ENCODE peak calls at places on chromosomes 6 and 20, in four cellular contexts. U is pancreas, H is endodermal cell, E is gastrocnemius medialis. L is an unnamed sample. For H3K36me3, the result is how much of the 10 kb centered on the place peaks cover.

GRCh38 chr6:75849329-75850025 is 100.4 kb downstream of the MYO6 start:
- DNase-seq in H (no peak), E (no peak), U (peak), L (no peak)

GRCh38 chr6:88114838-88115237 is 51.3 kb downstream of the CNR1 start:
- DNase-seq in H (no peak), U (no peak), E (no peak), L (no peak)

GRCh38 chr6:47106216-47106615 is 64.1 kb upstream of the ADGRF1 start:
- DNase-seq in E (no peak), H (no peak), U (no peak), L (no peak)

GRCh38 chr6:148905111-148905870 is 158.5 kb downstream of the UST start:
- DNase-seq in H (no peak), E (no peak), U (no peak), L (no peak)

GRCh38 chr20:539848-540247 is 3.7 kb downstream of the CSNK2A1 start:
- DNase-seq in H (no peak), U (no peak), E (no peak), L (no peak)

GRCh38 chr6:110158479-110158878 is 21.0 kb downstream of the WASF1 start:
- DNase-seq in E (no peak), U (no peak), H (no peak), L (no peak)

GRCh38 chr6:37988696-37989095 is 169.2 kb downstream of the ZFAND3 start:
- DNase-seq in U (no peak), E (no peak), H (no peak), L (no peak)

GRCh38 chr6:42889815-42890214 is 10.4 kb downstream of the RPL7L1 start:
- DNase-seq in E (no peak), H (no peak), U (no peak), L (no peak)

GRCh38 chr20:19909696-19910095 is 107.5 kb upstream of the NAA20 start:
- DNase-seq in E (peak), H (no peak), U (no peak), L (peak)

GRCh38 chr6:167485186-167485978 is 160.5 kb downstream of the TTLL2 start:
- DNase-seq in E (no peak), U (no peak), H (no peak), L (no peak)

GRCh38 chr6:137240168-137240567 is 21.0 kb upstream of the IFNGR1 start:
- DNase-seq in U (no peak), E (peak), H (no peak), L (peak)

GRCh38 chr6:2935566-2936291 is 32.6 kb upstream of the SERPINB9 start:
- DNase-seq in E (no peak), U (no peak), H (peak), L (no peak)

GRCh38 chr20:2290486-2290885 is 5.3 kb upstream of the TGM3 start:
- DNase-seq in E (no peak), H (peak), U (no peak), L (no peak)

GRCh38 chr20:32820000-32820697 is 395 bp downstream of the MAPRE1 start:
- DNase-seq in U (peak), E (peak), H (peak), L (no peak)

GRCh38 chr6:13251242-13251641 is 77.1 kb downstream of the TBC1D7 start:
- DNase-seq in U (no peak), H (peak), E (no peak), L (no peak)

GRCh38 chr6:170268216-170269129 is 22.4 kb downstream of the DLL1 start:
- DNase-seq in H (peak), E (no peak), U (peak), L (no peak)

GRCh38 chr20:57677323-57677982 is 32.4 kb downstream of the PMEPA1 start:
- DNase-seq in H (no peak), E (no peak), U (no peak), L (no peak)

GRCh38 chr6:132931937-132932336 is 117.6 kb downstream of the RPS12 start:
- DNase-seq in E (no peak), U (peak), H (no peak), L (no peak)

GRCh38 chr6:33661118-33661838 is 40.2 kb downstream of the ITPR3 start:
- DNase-seq in E (no peak), H (no peak), U (no peak), L (no peak)

DNA sequence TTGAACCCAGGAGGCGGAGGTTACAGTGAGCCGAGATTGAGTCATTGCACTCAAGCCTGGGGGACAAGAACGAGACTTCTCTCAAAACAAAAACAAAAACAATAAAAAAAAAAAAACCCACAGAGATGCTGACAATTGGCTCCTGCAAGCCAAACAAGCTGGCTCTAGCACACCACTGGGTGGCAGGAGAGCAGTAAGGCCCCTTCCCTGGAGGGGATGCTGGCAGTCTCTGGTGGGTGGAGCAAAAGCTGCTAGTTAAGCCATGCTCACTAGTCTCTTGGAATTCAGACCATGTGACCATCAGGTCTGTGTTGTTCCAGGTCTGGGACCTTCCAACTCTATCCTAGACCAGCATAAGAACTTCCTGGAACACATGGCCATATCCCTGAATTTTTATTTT is 18.9 kb upstream of the DSN1 start:
- DNase-seq in E (no peak), U (no peak), H (peak), L (no peak)
- H3K36me3 ChIP-seq in E (under half), U (under half), H (half or more), L (half or more)

GRCh38 chr6:28980137-28980796 is 24.8 kb downstream of the ZNF311 start:
- DNase-seq in H (no peak), E (no peak), U (no peak), L (no peak)
- H3K27ac ChIP-seq in H (no peak), E (no peak), U (no peak), L (no peak)

GRCh38 chr6:26324295-26324727 is 40.7 kb upstream of the BTN3A2 start:
- DNase-seq in H (no peak), U (no peak), E (no peak), L (no peak)

GRCh38 chr6:26322645-26323482 is 42.1 kb upstream of the BTN3A2 start:
- DNase-seq in E (no peak), U (no peak), H (peak), L (no peak)

GRCh38 chr6:26321005-26321404 is 44.0 kb upstream of the BTN3A2 start:
- DNase-seq in E (no peak), U (no peak), H (no peak), L (no peak)

GRCh38 chr6:26327450-26328264 is 37.3 kb upstream of the BTN3A2 start:
- DNase-seq in U (no peak), E (no peak), H (peak), L (no peak)

DNA sequence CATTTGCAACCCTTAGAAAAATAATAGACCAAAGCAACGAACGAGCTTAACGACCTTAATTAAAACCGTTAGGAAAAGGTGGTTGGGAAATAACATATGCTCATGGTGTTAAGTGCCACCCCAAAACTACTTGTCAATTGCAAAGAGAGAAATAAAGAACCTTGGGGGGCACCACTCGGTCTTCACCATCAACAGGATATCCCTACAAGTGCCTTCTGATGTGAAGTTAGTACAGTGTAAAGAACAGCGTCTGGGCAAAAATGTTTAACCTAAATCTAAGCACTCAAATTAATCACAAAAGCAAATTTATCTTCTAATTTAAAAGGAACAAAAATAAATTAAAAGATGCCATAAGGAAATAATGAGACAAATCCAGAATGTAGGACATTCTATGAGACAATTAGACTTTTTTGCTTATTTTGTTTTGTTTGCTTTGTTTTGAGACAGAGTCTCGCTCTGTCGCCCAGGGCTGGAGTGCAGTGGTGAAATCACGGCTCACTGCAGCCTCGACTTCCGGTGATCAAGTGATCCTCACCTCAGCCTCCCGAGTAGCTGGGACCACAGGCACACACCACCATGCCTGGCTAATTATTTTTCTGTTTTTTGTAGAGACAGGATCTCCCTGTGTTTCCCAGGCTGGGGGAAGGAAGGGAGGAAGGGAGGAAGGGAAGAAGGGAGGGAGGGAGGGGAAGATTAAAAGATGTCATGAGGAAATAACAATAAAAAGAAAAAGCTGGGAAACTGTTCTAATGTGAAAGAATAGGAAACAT is 41.3 kb upstream of the BTN3A2 start:
- DNase-seq in U (no peak), H (no peak), E (no peak), L (no peak)
- H3K4me3 ChIP-seq in U (no peak), H (no peak), E (no peak), L (no peak)

GRCh38 chr6:111566222-111566717 is 39.4 kb downstream of the TRAF3IP2 start:
- DNase-seq in H (no peak), E (no peak), U (no peak), L (no peak)

GRCh38 chr6:111563581-111563980 is 42.1 kb downstream of the TRAF3IP2 start:
- DNase-seq in E (no peak), H (no peak), U (no peak), L (no peak)

GRCh38 chr6:111564482-111564945 is 41.2 kb downstream of the TRAF3IP2 start:
- DNase-seq in H (peak), E (peak), U (no peak), L (no peak)

GRCh38 chr6:111566873-111567517 is 38.7 kb downstream of the TRAF3IP2 start:
- DNase-seq in U (no peak), H (no peak), E (no peak), L (no peak)

GRCh38 chr6:111565316-111566221 is 40.1 kb downstream of the TRAF3IP2 start:
- DNase-seq in U (no peak), H (peak), E (no peak), L (no peak)
- H3K36me3 ChIP-seq in U (under half), H (half or more), E (under half), L (under half)